ENCODE peak calls at places on chromosomes 2 and 18, in nine cellular contexts. K is psoas muscle; U is gastrocnemius medialis; D is Panc1; W is left lung; N is T-cell; F is lung; C is upper lobe of right lung; G is activated CD4-positive, alpha-beta T cell treated with anti-CD3 and anti-CD28 coated beads for 36 hours. S is an unnamed sample.

GRCh38 chr2:33207336-33207735 is 260.6 kb downstream of the LTBP1 start:
- ATAC-seq in W (no peak), N (no peak), U (no peak), F (no peak), C (no peak), D (no peak), G (no peak), K (no peak), S (no peak)

GRCh38 chr2:233746475-233747282 is 13.4 kb upstream of the UGT1A1 start:
- ATAC-seq in W (no peak), N (no peak), C (peak), U (no peak), D (no peak), F (no peak), G (no peak), K (no peak), S (no peak)

GRCh38 chr2:238274152-238274865 is 14.1 kb downstream of the PER2 start:
- ATAC-seq in U (no peak), G (no peak), K (no peak), D (no peak), F (no peak), W (no peak), N (no peak), C (no peak), S (no peak)

GRCh38 chr18:74419761-74420160 is 37.3 kb downstream of the DIPK1C start:
- ATAC-seq in W (no peak), N (no peak), G (no peak), F (no peak), U (no peak), K (no peak), D (no peak), C (no peak), S (no peak)

GRCh38 chr2:65417509-65418085 is 14.8 kb downstream of the SPRED2 start:
- ATAC-seq in D (no peak), F (no peak), N (no peak), W (no peak), G (peak), U (no peak), K (no peak), C (no peak), S (peak)

GRCh38 chr18:30415903-30416302 is 626.6 kb downstream of the DSC3 start:
- ATAC-seq in K (no peak), F (no peak), U (no peak), D (no peak), C (no peak), G (no peak), N (no peak), W (no peak), S (no peak)

GRCh38 chr2:209498574-209498973 is 74.7 kb downstream of the MAP2 start:
- ATAC-seq in G (no peak), W (no peak), K (no peak), F (no peak), N (no peak), C (no peak), U (no peak), D (no peak), S (no peak)

GRCh38 chr2:11129598-11130449 is 25.4 kb upstream of the SLC66A3 start:
- ATAC-seq in D (peak), G (peak), W (peak), N (peak), K (peak), C (peak), U (no peak), F (peak), S (peak)

GRCh38 chr18:45361148-45361851 is 254.0 kb upstream of the SLC14A2 start:
- ATAC-seq in G (no peak), D (no peak), F (no peak), K (no peak), C (no peak), U (peak), W (no peak), N (no peak), S (no peak)